ENCODE peak calls at places on chromosomes 4 and X, in eight cellular contexts. A is HepG2, O is transverse colon, P is K562, T is suprapubic skin, L is HCT116, N is endothelial cell of umbilical vein, Y is esophagus muscularis mucosa. V is an unnamed sample.

GRCh38 chr4:110270492-110271197 is 72.2 kb upstream of the ELOVL6 start:
- DNase-seq in L (no peak), N (no peak), A (no peak), P (no peak), T (no peak), O (no peak), Y (no peak), V (no peak)

GRCh38 chrX:134898450-134898849 is 92.3 kb upstream of the SMIM10 start:
- DNase-seq in P (no peak), T (no peak), L (no peak), Y (no peak), O (no peak), A (no peak), N (peak; percentile 40), V (no peak)

GRCh38 chrX:26848511-26848910 is 614.6 kb downstream of the PPP4R3C start:
- DNase-seq in O (no peak), A (no peak), L (no peak), Y (no peak), P (no peak), N (peak; percentile 63), T (no peak), V (no peak)

GRCh38 chr4:45679411-45679810 is 444.4 kb downstream of the GABRG1 start:
- DNase-seq in T (no peak), N (no peak), L (no peak), O (no peak), P (no peak), A (no peak), Y (no peak), V (no peak)

GRCh38 chr4:3340703-3341088 is 47.9 kb downstream of the RGS12 start:
- DNase-seq in A (no peak), N (no peak), T (no peak), L (no peak), O (no peak), P (no peak), Y (peak; percentile 86), V (no peak)

GRCh38 chr4:3702084-3702521 is 64.1 kb upstream of the ADRA2C start:
- DNase-seq in P (no peak), T (peak; percentile 70), Y (no peak), N (no peak), O (no peak), L (no peak), A (no peak), V (peak; percentile 62)

GRCh38 chr4:168848977-168849687 is 160.9 kb downstream of the CBR4 start:
- DNase-seq in O (no peak), T (no peak), A (no peak), P (no peak), L (no peak), N (peak; percentile 71), Y (no peak), V (no peak)

GRCh38 chrX:88886908-88887307 is 139.9 kb downstream of the CPXCR1 start:
- DNase-seq in Y (no peak), P (no peak), A (peak; percentile 68), T (peak; percentile 54), O (no peak), N (no peak), L (no peak), V (no peak)

GRCh38 chr4:33650036-33650435 is 2594.3 kb downstream of the ARAP2 start:
- DNase-seq in O (no peak), A (no peak), N (no peak), P (no peak), L (no peak), T (no peak), Y (no peak), V (no peak)

GRCh38 chr4:6183740-6184139 is 16.6 kb downstream of the JAKMIP1 start:
- DNase-seq in L (no peak), O (no peak), P (no peak), T (no peak), Y (no peak), A (no peak), N (no peak), V (no peak)

GRCh38 chr4:24598025-24598424 is 13.7 kb upstream of the DHX15 start:
- DNase-seq in O (peak; percentile 83), T (no peak), Y (no peak), L (peak; percentile 58), A (peak; percentile 60), P (no peak), N (no peak), V (no peak)

GRCh38 chrX:151830911-151831310 is 81.8 kb upstream of the MAGEA4 start:
- DNase-seq in P (no peak), A (no peak), N (peak; percentile 79), T (no peak), Y (peak; percentile 42), L (no peak), O (no peak), V (no peak)

GRCh38 chr4:121594796-121595526 is 101.8 kb downstream of the ANXA5 start:
- DNase-seq in O (no peak), A (no peak), L (no peak), P (no peak), N (peak; percentile 91), Y (no peak), T (no peak), V (peak; percentile 64)

GRCh38 chr4:82601242-82602015 is 39.6 kb upstream of the TMEM150C start:
- DNase-seq in T (no peak), A (no peak), Y (no peak), O (no peak), L (no peak), P (no peak), N (no peak), V (no peak)

GRCh38 chrX:49725401-49725800 is 29.6 kb upstream of the PAGE1 start:
- DNase-seq in Y (no peak), T (no peak), A (no peak), P (no peak), N (no peak), L (no peak), O (no peak), V (no peak)

GRCh38 chr4:89558147-89558546 is 250.5 kb upstream of the GPRIN3 start:
- DNase-seq in N (no peak), T (no peak), Y (no peak), A (no peak), P (no peak), L (peak; percentile 7), O (no peak), V (no peak)

DNA sequence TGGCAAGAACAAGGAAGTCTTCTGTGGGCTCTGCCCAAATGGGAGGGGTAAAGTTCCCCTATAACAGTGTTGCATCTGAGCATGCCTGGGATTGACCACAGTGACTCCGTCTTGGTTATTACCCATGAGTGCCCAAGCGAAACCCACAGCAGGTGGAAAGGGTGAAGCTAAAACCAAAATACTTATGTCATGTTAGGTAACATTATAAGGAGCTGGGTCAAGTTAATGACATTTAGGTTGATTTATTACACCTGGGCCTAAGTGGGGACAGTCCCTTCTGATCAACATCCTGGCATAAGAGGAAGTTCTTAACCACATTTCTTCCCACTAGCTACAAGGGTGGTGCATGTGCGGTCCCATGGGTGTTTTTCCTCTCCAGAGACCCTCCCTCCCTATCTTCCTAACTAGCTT is 1.3 kb upstream of the ZNF732 start:
- DNase-seq in O (no peak), L (no peak), Y (no peak), N (no peak), A (no peak), P (no peak), T (no peak), V (no peak)
- H3K9me3 ChIP-seq in O (no peaks in the 10 kb centered on the region), L (peaks cover 6% of the 10 kb centered on the region), Y (no peaks in the 10 kb centered on the region), N (no peaks in the 10 kb centered on the region), A (peaks cover 82% of the 10 kb centered on the region), P (no peaks in the 10 kb centered on the region), T (no peaks in the 10 kb centered on the region), V (peaks cover 1% of the 10 kb centered on the region)

GRCh38 chr4:76199664-76200211 is 13.9 kb downstream of the SCARB2 start:
- DNase-seq in P (no peak), A (no peak), L (no peak), T (no peak), O (peak; percentile 81), Y (peak; percentile 87), N (peak; percentile 59), V (no peak)
- TF ChIP-seq POLR2AphosphoS5 in P (no peak), A (no peak), L (no peak), T (no peak), O (peak; percentile 43), Y (no peak), N (no peak), V (no peak)

GRCh38 chr4:30416547-30416946 is 303.6 kb upstream of the PCDH7 start:
- DNase-seq in L (no peak), T (no peak), O (no peak), P (no peak), N (no peak), Y (no peak), A (no peak), V (no peak)

DNA sequence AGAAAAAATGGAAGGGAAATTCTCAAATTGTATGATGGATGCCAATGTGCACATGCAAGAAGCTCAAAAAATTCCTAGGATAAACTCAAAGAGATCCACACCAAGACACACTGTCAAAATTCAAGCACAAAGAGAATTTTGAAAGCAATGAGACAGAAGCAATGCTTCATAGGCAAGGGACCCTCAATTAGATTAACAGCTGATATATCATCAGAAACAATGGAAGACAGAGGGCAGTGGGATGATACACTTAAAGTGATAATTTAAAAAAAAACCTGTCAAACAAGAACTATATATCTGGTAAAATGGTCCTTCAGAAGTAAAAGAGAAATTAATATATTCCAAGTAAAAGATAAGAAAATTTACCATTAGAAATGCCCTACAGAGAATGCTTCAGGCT is 306.3 kb upstream of the PCDH7 start:
- DNase-seq in P (no peak), L (no peak), O (no peak), N (no peak), A (no peak), T (no peak), Y (no peak), V (no peak)
- H3K9me3 ChIP-seq in P (no peaks in the 10 kb centered on the region), L (peaks cover 29% of the 10 kb centered on the region), O (peaks cover 6% of the 10 kb centered on the region), N (no peaks in the 10 kb centered on the region), A (peaks cover 84% of the 10 kb centered on the region), T (peaks cover 18% of the 10 kb centered on the region), Y (no peaks in the 10 kb centered on the region), V (peaks cover 5% of the 10 kb centered on the region)

GRCh38 chr4:166049036-166049435 is 176.0 kb downstream of the TLL1 start:
- DNase-seq in A (no peak), O (no peak), L (no peak), N (no peak), P (no peak), Y (no peak), T (no peak), V (no peak)

GRCh38 chr4:166042510-166043055 is 169.5 kb downstream of the TLL1 start:
- DNase-seq in A (no peak), T (no peak), P (no peak), L (no peak), Y (no peak), N (peak; percentile 29), O (no peak), V (no peak)

GRCh38 chr4:166044871-166045270 is 171.8 kb downstream of the TLL1 start:
- DNase-seq in L (no peak), T (no peak), Y (no peak), O (no peak), P (no peak), N (no peak), A (no peak), V (no peak)

GRCh38 chr4:166043801-166044200 is 170.8 kb downstream of the TLL1 start:
- DNase-seq in T (no peak), O (no peak), A (no peak), P (no peak), L (no peak), N (no peak), Y (no peak), V (no peak)

DNA sequence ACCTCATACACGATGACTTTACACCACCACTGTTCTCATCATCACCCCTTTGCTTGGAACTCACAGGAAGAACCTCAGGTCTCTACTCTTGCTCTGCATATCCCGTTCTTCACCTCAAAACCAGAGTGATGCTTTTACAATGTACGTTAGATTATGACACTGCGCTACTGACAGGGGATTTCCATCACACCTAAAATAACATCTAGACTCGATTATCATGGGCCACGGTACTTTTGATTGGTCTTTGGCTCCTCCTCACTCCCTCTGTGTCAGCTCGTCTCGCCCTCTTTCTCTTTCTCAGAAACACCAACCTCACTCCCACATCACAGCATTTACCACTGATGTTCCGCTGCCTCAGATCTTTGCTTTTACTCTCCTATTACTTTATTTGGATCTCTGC is 172.4 kb downstream of the TLL1 start:
- DNase-seq in L (no peak), P (no peak), N (no peak), A (no peak), O (no peak), Y (no peak), T (no peak), V (no peak)
- TF ChIP-seq POLR2AphosphoS5 in L (no peak), P (no peak), N (no peak), A (no peak), O (no peak), Y (no peak), T (no peak), V (no peak)

V was measured in sigmoid colon.